ENCODE peak calls at places on chromosome 22, in eight cellular contexts. E is kidney; W is stimulated activated CD8-positive, alpha-beta memory T cell treated with anti-CD3 and anti-CD28 coated beads, Interleukin-7, amount 100 ng/mL, for 24 hours; N is astrocyte; D is mucosa of gallbladder; V is ELR; B is stimulated activated CD4-positive, alpha-beta T cell treated with anti-CD3 and anti-CD28 coated beads, Interleukin-1b, Interleukin-23, amount 100 ng/mL, for 1 hour; M is fibroblast of pulmonary artery. Y is an unnamed sample.

GRCh38 chr22:41334215-41334614 is 32.9 kb downstream of the ZC3H7B start:
- DNase-seq in E (no peak), W (no peak), N (no peak), D (no peak), V (no peak), B (no peak), M (no peak), Y (no peak)

GRCh38 chr22:38223289-38223960 is 21.6 kb downstream of the MAFF start:
- DNase-seq in E (no peak), W (no peak), N (no peak), D (no peak), V (no peak), B (no peak), M (no peak), Y (no peak)

GRCh38 chr22:17205432-17205831 is 13.8 kb downstream of the ADA2 start:
- DNase-seq in E (peak), W (no peak), N (no peak), D (no peak), V (no peak), B (no peak), M (no peak), Y (peak)

GRCh38 chr22:38756631-38757463 is 1.0 kb upstream of the SUN2 start:
- DNase-seq in E (peak), W (no peak), N (no peak), D (no peak), V (no peak), B (no peak), M (no peak), Y (peak)

GRCh38 chr22:36986242-36986821 is 32.9 kb downstream of the TST start:
- DNase-seq in E (no peak), W (peak), N (no peak), D (no peak), V (peak), B (no peak), M (no peak), Y (peak)

GRCh38 chr22:44497218-44497903 is 672 bp downstream of the RTL6 start:
- DNase-seq in E (peak), W (no peak), N (no peak), D (no peak), V (peak), B (no peak), M (peak), Y (peak)

GRCh38 chr22:33051960-33052839 is 6.0 kb downstream of the SYN3 start:
- DNase-seq in E (no peak), W (no peak), N (no peak), D (no peak), V (no peak), B (no peak), M (peak), Y (no peak)

GRCh38 chr22:29824677-29825076 is 13.4 kb downstream of the ASCC2 start:
- DNase-seq in E (no peak), W (no peak), N (no peak), D (no peak), V (no peak), B (no peak), M (no peak), Y (no peak)

GRCh38 chr22:20324139-20324516 is 4.3 kb upstream of the DGCR6L start:
- DNase-seq in E (no peak), W (no peak), N (no peak), D (no peak), V (peak), B (no peak), M (no peak), Y (no peak)

GRCh38 chr22:41094036-41094435 is 1.6 kb downstream of the EP300 start:
- DNase-seq in E (no peak), W (no peak), N (peak), D (no peak), V (peak), B (no peak), M (peak), Y (peak)

GRCh38 chr22:17566776-17567175 is 3.5 kb downstream of the SLC25A18 start:
- DNase-seq in E (peak), W (no peak), N (no peak), D (no peak), V (no peak), B (no peak), M (no peak), Y (no peak)

GRCh38 chr22:45683248-45683647 is 11.6 kb downstream of the ATXN10 start:
- DNase-seq in E (no peak), W (no peak), N (no peak), D (no peak), V (no peak), B (no peak), M (no peak), Y (no peak)

GRCh38 chr22:42357221-42357620 is 75.0 kb downstream of the NFAM1 start:
- DNase-seq in E (no peak), W (no peak), N (no peak), D (no peak), V (no peak), B (no peak), M (no peak), Y (no peak)

GRCh38 chr22:25564979-25565677 is 653 bp downstream of the GRK3 start:
- DNase-seq in E (peak), W (no peak), N (no peak), D (no peak), V (peak), B (no peak), M (no peak), Y (peak)

GRCh38 chr22:29825578-29825977 is 12.5 kb downstream of the ASCC2 start:
- DNase-seq in E (no peak), W (no peak), N (no peak), D (no peak), V (no peak), B (no peak), M (no peak), Y (no peak)

GRCh38 chr22:35892192-35892591 is 136.4 kb downstream of the RBFOX2 start:
- DNase-seq in E (no peak), W (no peak), N (peak), D (no peak), V (peak), B (no peak), M (peak), Y (peak)

GRCh38 chr22:29305836-29306174 is 645 bp upstream of the GAS2L1 start:
- DNase-seq in E (no peak), W (no peak), N (no peak), D (no peak), V (no peak), B (no peak), M (no peak), Y (no peak)

GRCh38 chr22:17728786-17729185 is 45.5 kb downstream of the BID start:
- DNase-seq in E (no peak), W (no peak), N (no peak), D (no peak), V (no peak), B (no peak), M (no peak), Y (no peak)

GRCh38 chr22:22871536-22872278 is 15.9 kb upstream of the IGLL5 start:
- DNase-seq in E (no peak), W (no peak), N (no peak), D (no peak), V (no peak), B (no peak), M (no peak), Y (no peak)

GRCh38 chr22:31707519-31707918 is 42.4 kb downstream of the PRR14L start:
- DNase-seq in E (no peak), W (no peak), N (no peak), D (no peak), V (no peak), B (no peak), M (no peak), Y (peak)